ENCODE peak calls at places on chromosomes 2 and 18, in six cellular contexts. One of them, this sample, is unnamed.

GRCh38 chr2:143068094-143068890 is 60.9 kb upstream of the ARHGAP15 start:
- DNase-seq in mesendoderm: no peak
- DNase-seq in GM23248: no peak
- DNase-seq in Karpas-422: no peak
- DNase-seq in substantia nigra: no peak
- DNase-seq in IMR-90: no peak
- DNase-seq in this sample: no peak

GRCh38 chr2:72940786-72941185 is 23.5 kb downstream of the EMX1 start:
- DNase-seq in mesendoderm: peak
- DNase-seq in GM23248: peak
- DNase-seq in Karpas-422: no peak
- DNase-seq in substantia nigra: no peak
- DNase-seq in IMR-90: peak
- DNase-seq in this sample: no peak

GRCh38 chr18:21972281-21972680 is 197.1 kb upstream of the GATA6 start:
- DNase-seq in mesendoderm: no peak
- DNase-seq in GM23248: no peak
- DNase-seq in Karpas-422: no peak
- DNase-seq in substantia nigra: no peak
- DNase-seq in IMR-90: no peak
- DNase-seq in this sample: no peak

GRCh38 chr2:223721746-223722145 is 115.6 kb downstream of the AP1S3 start:
- DNase-seq in mesendoderm: no peak
- DNase-seq in GM23248: no peak
- DNase-seq in Karpas-422: no peak
- DNase-seq in substantia nigra: no peak
- DNase-seq in IMR-90: no peak
- DNase-seq in this sample: no peak

GRCh38 chr18:35392375-35392774 is 15.2 kb upstream of the ZNF396 start:
- DNase-seq in mesendoderm: no peak
- DNase-seq in GM23248: no peak
- DNase-seq in Karpas-422: no peak
- DNase-seq in substantia nigra: no peak
- DNase-seq in IMR-90: no peak
- DNase-seq in this sample: no peak

GRCh38 chr2:17309741-17310339 is 208.4 kb downstream of the RAD51AP2 start:
- DNase-seq in mesendoderm: peak
- DNase-seq in GM23248: peak
- DNase-seq in Karpas-422: peak
- DNase-seq in substantia nigra: no peak
- DNase-seq in IMR-90: peak
- DNase-seq in this sample: no peak

GRCh38 chr2:205685314-205686230 is 3.3 kb downstream of the NRP2 start:
- DNase-seq in mesendoderm: peak
- DNase-seq in GM23248: peak
- DNase-seq in Karpas-422: no peak
- DNase-seq in substantia nigra: no peak
- DNase-seq in IMR-90: peak
- DNase-seq in this sample: no peak

GRCh38 chr18:70047931-70048603 is 100.4 kb upstream of the CD226 start:
- DNase-seq in mesendoderm: no peak
- DNase-seq in GM23248: peak
- DNase-seq in Karpas-422: no peak
- DNase-seq in substantia nigra: no peak
- DNase-seq in IMR-90: peak
- DNase-seq in this sample: peak

GRCh38 chr2:62641410-62641843 is 64.1 kb upstream of the EHBP1 start:
- DNase-seq in mesendoderm: no peak
- DNase-seq in GM23248: no peak
- DNase-seq in Karpas-422: no peak
- DNase-seq in substantia nigra: no peak
- DNase-seq in IMR-90: no peak
- DNase-seq in this sample: no peak

GRCh38 chr2:714005-714741 is 37.0 kb upstream of the TMEM18 start:
- DNase-seq in mesendoderm: peak
- DNase-seq in GM23248: peak
- DNase-seq in Karpas-422: peak
- DNase-seq in substantia nigra: no peak
- DNase-seq in IMR-90: peak
- DNase-seq in this sample: peak

GRCh38 chr2:12488365-12488972 is 228.3 kb upstream of the TRIB2 start:
- DNase-seq in mesendoderm: no peak
- DNase-seq in GM23248: no peak
- DNase-seq in Karpas-422: peak
- DNase-seq in substantia nigra: no peak
- DNase-seq in IMR-90: no peak
- DNase-seq in this sample: no peak

GRCh38 chr18:52433797-52434196 is 93.8 kb downstream of the DCC start:
- DNase-seq in mesendoderm: no peak
- DNase-seq in GM23248: no peak
- DNase-seq in Karpas-422: no peak
- DNase-seq in substantia nigra: no peak
- DNase-seq in IMR-90: no peak
- DNase-seq in this sample: no peak

GRCh38 chr18:9106800-9107574 is 4.5 kb downstream of the NDUFV2 start:
- DNase-seq in mesendoderm: peak
- DNase-seq in GM23248: no peak
- DNase-seq in Karpas-422: no peak
- DNase-seq in substantia nigra: no peak
- DNase-seq in IMR-90: no peak
- DNase-seq in this sample: no peak

GRCh38 chr2:161990036-161990435 is 84.0 kb downstream of the DPP4 start:
- DNase-seq in mesendoderm: no peak
- DNase-seq in GM23248: no peak
- DNase-seq in Karpas-422: no peak
- DNase-seq in substantia nigra: no peak
- DNase-seq in IMR-90: no peak
- DNase-seq in this sample: no peak

GRCh38 chr18:36354989-36355388 is 57.5 kb downstream of the FHOD3 start:
- DNase-seq in mesendoderm: no peak
- DNase-seq in GM23248: peak
- DNase-seq in Karpas-422: peak
- DNase-seq in substantia nigra: no peak
- DNase-seq in IMR-90: peak
- DNase-seq in this sample: no peak

GRCh38 chr2:227228061-227228667 is 63.7 kb downstream of the COL4A3 start:
- DNase-seq in mesendoderm: no peak
- DNase-seq in GM23248: peak
- DNase-seq in Karpas-422: no peak
- DNase-seq in substantia nigra: peak
- DNase-seq in IMR-90: no peak
- DNase-seq in this sample: peak

GRCh38 chr18:52131845-52132244 is 208.2 kb upstream of the DCC start:
- DNase-seq in mesendoderm: peak
- DNase-seq in GM23248: no peak
- DNase-seq in Karpas-422: no peak
- DNase-seq in substantia nigra: no peak
- DNase-seq in IMR-90: no peak
- DNase-seq in this sample: no peak

GRCh38 chr2:72824224-72824842 is 1.5 kb downstream of the EXOC6B start:
- DNase-seq in mesendoderm: no peak
- DNase-seq in GM23248: peak
- DNase-seq in Karpas-422: no peak
- DNase-seq in substantia nigra: no peak
- DNase-seq in IMR-90: peak
- DNase-seq in this sample: peak

GRCh38 chr18:62852851-62853250 is 137.5 kb downstream of the PHLPP1 start:
- DNase-seq in mesendoderm: no peak
- DNase-seq in GM23248: peak
- DNase-seq in Karpas-422: no peak
- DNase-seq in substantia nigra: no peak
- DNase-seq in IMR-90: peak
- DNase-seq in this sample: no peak

GRCh38 chr2:188776634-188777033 is 197.5 kb upstream of the COL3A1 start:
- DNase-seq in mesendoderm: no peak
- DNase-seq in GM23248: peak
- DNase-seq in Karpas-422: no peak
- DNase-seq in substantia nigra: no peak
- DNase-seq in IMR-90: peak
- DNase-seq in this sample: no peak

GRCh38 chr18:12744103-12744502 is 41.3 kb downstream of the PSMG2 start:
- DNase-seq in mesendoderm: peak
- DNase-seq in GM23248: peak
- DNase-seq in Karpas-422: peak
- DNase-seq in substantia nigra: no peak
- DNase-seq in IMR-90: peak
- DNase-seq in this sample: no peak

GRCh38 chr2:20664431-20665260 is 2.3 kb upstream of the GDF7 start:
- DNase-seq in mesendoderm: no peak
- DNase-seq in GM23248: peak
- DNase-seq in Karpas-422: no peak
- DNase-seq in substantia nigra: no peak
- DNase-seq in IMR-90: no peak
- DNase-seq in this sample: no peak

GRCh38 chr2:75450068-75450467 is 110.7 kb downstream of the EVA1A start:
- DNase-seq in mesendoderm: no peak
- DNase-seq in GM23248: peak
- DNase-seq in Karpas-422: no peak
- DNase-seq in substantia nigra: no peak
- DNase-seq in IMR-90: no peak
- DNase-seq in this sample: no peak

GRCh38 chr2:149420053-149420963 is 89.9 kb downstream of the LYPD6 start:
- DNase-seq in mesendoderm: no peak
- DNase-seq in GM23248: no peak
- DNase-seq in Karpas-422: no peak
- DNase-seq in substantia nigra: no peak
- DNase-seq in IMR-90: no peak
- DNase-seq in this sample: no peak

GRCh38 chr2:4635289-4635688 is 931.9 kb downstream of the DCDC2C start:
- DNase-seq in mesendoderm: no peak
- DNase-seq in GM23248: no peak
- DNase-seq in Karpas-422: no peak
- DNase-seq in substantia nigra: no peak
- DNase-seq in IMR-90: no peak
- DNase-seq in this sample: no peak

GRCh38 chr18:76801567-76802505 is 20.5 kb upstream of the ZNF236 start:
- DNase-seq in mesendoderm: peak
- DNase-seq in GM23248: peak
- DNase-seq in Karpas-422: peak
- DNase-seq in substantia nigra: no peak
- DNase-seq in IMR-90: peak
- DNase-seq in this sample: no peak

GRCh38 chr2:16250886-16251285 is 310.5 kb downstream of the MYCN start:
- DNase-seq in mesendoderm: no peak
- DNase-seq in GM23248: no peak
- DNase-seq in Karpas-422: no peak
- DNase-seq in substantia nigra: no peak
- DNase-seq in IMR-90: no peak
- DNase-seq in this sample: peak

GRCh38 chr2:155209696-155210449 is 511.4 kb downstream of the KCNJ3 start:
- DNase-seq in mesendoderm: no peak
- DNase-seq in GM23248: no peak
- DNase-seq in Karpas-422: no peak
- DNase-seq in substantia nigra: no peak
- DNase-seq in IMR-90: no peak
- DNase-seq in this sample: no peak
- H3K27ac ChIP-seq in mesendoderm: no peak
- H3K27ac ChIP-seq in GM23248: no peak
- H3K27ac ChIP-seq in Karpas-422: no peak
- H3K27ac ChIP-seq in substantia nigra: no peak
- H3K27ac ChIP-seq in IMR-90: no peak
- H3K27ac ChIP-seq in this sample: no peak

DNA sequence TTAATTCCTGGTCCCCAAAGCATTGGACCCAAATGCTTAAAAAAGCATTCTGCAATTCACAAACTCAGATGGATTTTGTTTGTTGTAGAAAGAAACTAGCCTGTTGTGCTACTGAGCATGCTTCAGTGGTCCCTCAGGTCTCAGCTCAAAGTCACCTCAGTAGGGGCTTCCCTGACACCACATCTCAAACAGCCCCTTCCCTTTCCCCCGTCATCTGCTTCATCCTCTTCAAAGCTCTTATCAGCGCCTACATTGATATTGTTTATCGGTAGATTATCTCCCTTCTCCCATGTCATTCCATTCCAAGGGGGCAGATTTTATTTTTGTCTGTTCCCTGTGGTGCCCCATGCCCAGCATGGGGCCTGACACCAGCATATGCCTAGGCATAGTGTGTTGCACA is 172.9 kb downstream of the CELF4 start:
- DNase-seq in mesendoderm: no peak
- DNase-seq in GM23248: no peak
- DNase-seq in Karpas-422: no peak
- DNase-seq in substantia nigra: no peak
- DNase-seq in IMR-90: no peak
- DNase-seq in this sample: no peak
- H3K27ac ChIP-seq in mesendoderm: no peak
- H3K27ac ChIP-seq in GM23248: no peak
- H3K27ac ChIP-seq in Karpas-422: no peak
- H3K27ac ChIP-seq in substantia nigra: peak
- H3K27ac ChIP-seq in IMR-90: no peak
- H3K27ac ChIP-seq in this sample: no peak

GRCh38 chr2:55108456-55108855 is 58.2 kb upstream of the RTN4 start:
- DNase-seq in mesendoderm: no peak
- DNase-seq in GM23248: no peak
- DNase-seq in Karpas-422: no peak
- DNase-seq in substantia nigra: no peak
- DNase-seq in IMR-90: no peak
- DNase-seq in this sample: no peak

GRCh38 chr2:55106148-55106547 is 55.9 kb upstream of the RTN4 start:
- DNase-seq in mesendoderm: no peak
- DNase-seq in GM23248: peak
- DNase-seq in Karpas-422: no peak
- DNase-seq in substantia nigra: no peak
- DNase-seq in IMR-90: peak
- DNase-seq in this sample: no peak

GRCh38 chr2:55103039-55103438 is 52.8 kb upstream of the RTN4 start:
- DNase-seq in mesendoderm: no peak
- DNase-seq in GM23248: peak
- DNase-seq in Karpas-422: no peak
- DNase-seq in substantia nigra: no peak
- DNase-seq in IMR-90: peak
- DNase-seq in this sample: no peak

GRCh38 chr2:55107428-55107827 is 57.2 kb upstream of the RTN4 start:
- DNase-seq in mesendoderm: no peak
- DNase-seq in GM23248: peak
- DNase-seq in Karpas-422: no peak
- DNase-seq in substantia nigra: no peak
- DNase-seq in IMR-90: no peak
- DNase-seq in this sample: no peak

DNA sequence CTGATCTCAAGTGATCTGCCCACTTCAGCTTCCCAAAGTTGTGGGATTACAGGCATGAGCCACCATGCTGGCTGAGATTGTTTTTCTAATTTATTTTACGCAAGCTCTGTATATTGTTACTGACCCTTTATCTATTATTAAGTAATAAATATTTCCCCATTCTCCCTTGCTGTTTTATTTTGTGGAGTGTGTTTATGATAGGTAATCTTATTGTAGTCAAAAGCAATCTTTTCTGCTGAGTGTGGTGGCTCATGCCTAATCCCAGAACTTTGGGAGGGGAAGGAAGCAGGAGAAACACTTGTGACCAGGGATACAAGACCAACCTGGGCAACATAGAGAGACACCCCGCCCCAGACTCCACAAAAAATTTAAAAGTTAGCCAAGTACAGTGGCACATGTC is 55.2 kb upstream of the RTN4 start:
- DNase-seq in mesendoderm: no peak
- DNase-seq in GM23248: no peak
- DNase-seq in Karpas-422: no peak
- DNase-seq in substantia nigra: no peak
- DNase-seq in IMR-90: no peak
- DNase-seq in this sample: no peak
- H3K27ac ChIP-seq in mesendoderm: no peak
- H3K27ac ChIP-seq in GM23248: no peak
- H3K27ac ChIP-seq in Karpas-422: no peak
- H3K27ac ChIP-seq in substantia nigra: no peak
- H3K27ac ChIP-seq in IMR-90: peak
- H3K27ac ChIP-seq in this sample: peak

GRCh38 chr18:48783616-48784520 is 166.9 kb downstream of the SMAD7 start:
- DNase-seq in mesendoderm: no peak
- DNase-seq in GM23248: no peak
- DNase-seq in Karpas-422: no peak
- DNase-seq in substantia nigra: no peak
- DNase-seq in IMR-90: no peak
- DNase-seq in this sample: no peak
- H3K27ac ChIP-seq in mesendoderm: no peak
- H3K27ac ChIP-seq in GM23248: peak
- H3K27ac ChIP-seq in Karpas-422: no peak
- H3K27ac ChIP-seq in substantia nigra: no peak
- H3K27ac ChIP-seq in IMR-90: no peak
- H3K27ac ChIP-seq in this sample: no peak